ENCODE peak calls at places on chromosomes 5 and 9, in eight cellular contexts. One of them, this sample, is unnamed.

GRCh38 chr9:135715056-135715595 is 13.1 kb downstream of the KCNT1 start:
- DNase-seq in stimulated activated CD4-positive, alpha-beta T cell treated with anti-CD3 and anti-CD28 coated beads, Interleukin-4, amount 100 ng/mL, for 4 hours: no peak
- DNase-seq in CD4-positive, alpha-beta T cell: no peak
- DNase-seq in sciatic nerve: no peak
- DNase-seq in GM06990: no peak
- DNase-seq in nephron progenitor cell: no peak
- DNase-seq in activated naive CD4-positive, alpha-beta T cell treated with anti-CD3 and anti-CD28 coated beads, Interleukin-2, amount 10 ng/mL, durations not matched to agents 7 days and 5 days: no peak
- DNase-seq in Right ventricle myocardium inferior: no peak
- DNase-seq in this sample: no peak

GRCh38 chr5:2666081-2666480 is 85.4 kb downstream of the IRX2 start:
- DNase-seq in sciatic nerve: no peak
- DNase-seq in activated naive CD4-positive, alpha-beta T cell treated with anti-CD3 and anti-CD28 coated beads, Interleukin-2, amount 10 ng/mL, durations not matched to agents 7 days and 5 days: no peak
- DNase-seq in CD4-positive, alpha-beta T cell: no peak
- DNase-seq in Right ventricle myocardium inferior: no peak
- DNase-seq in GM06990: no peak
- DNase-seq in stimulated activated CD4-positive, alpha-beta T cell treated with anti-CD3 and anti-CD28 coated beads, Interleukin-4, amount 100 ng/mL, for 4 hours: no peak
- DNase-seq in nephron progenitor cell: peak; percentile 56
- DNase-seq in this sample: no peak

GRCh38 chr5:60271517-60271916 is 378.0 kb upstream of the PDE4D start:
- DNase-seq in stimulated activated CD4-positive, alpha-beta T cell treated with anti-CD3 and anti-CD28 coated beads, Interleukin-4, amount 100 ng/mL, for 4 hours: no peak
- DNase-seq in Right ventricle myocardium inferior: no peak
- DNase-seq in CD4-positive, alpha-beta T cell: no peak
- DNase-seq in activated naive CD4-positive, alpha-beta T cell treated with anti-CD3 and anti-CD28 coated beads, Interleukin-2, amount 10 ng/mL, durations not matched to agents 7 days and 5 days: no peak
- DNase-seq in GM06990: no peak
- DNase-seq in nephron progenitor cell: no peak
- DNase-seq in sciatic nerve: no peak
- DNase-seq in this sample: no peak

GRCh38 chr5:149627070-149627469 is 45.8 kb downstream of the ARHGEF37 start:
- DNase-seq in activated naive CD4-positive, alpha-beta T cell treated with anti-CD3 and anti-CD28 coated beads, Interleukin-2, amount 10 ng/mL, durations not matched to agents 7 days and 5 days: no peak
- DNase-seq in GM06990: no peak
- DNase-seq in stimulated activated CD4-positive, alpha-beta T cell treated with anti-CD3 and anti-CD28 coated beads, Interleukin-4, amount 100 ng/mL, for 4 hours: no peak
- DNase-seq in Right ventricle myocardium inferior: no peak
- DNase-seq in sciatic nerve: no peak
- DNase-seq in CD4-positive, alpha-beta T cell: no peak
- DNase-seq in nephron progenitor cell: no peak
- DNase-seq in this sample: no peak

GRCh38 chr9:581673-582497 is 259.6 kb upstream of the DMRT1 start:
- DNase-seq in stimulated activated CD4-positive, alpha-beta T cell treated with anti-CD3 and anti-CD28 coated beads, Interleukin-4, amount 100 ng/mL, for 4 hours: no peak
- DNase-seq in CD4-positive, alpha-beta T cell: no peak
- DNase-seq in GM06990: no peak
- DNase-seq in Right ventricle myocardium inferior: no peak
- DNase-seq in sciatic nerve: no peak
- DNase-seq in nephron progenitor cell: peak; percentile 26
- DNase-seq in activated naive CD4-positive, alpha-beta T cell treated with anti-CD3 and anti-CD28 coated beads, Interleukin-2, amount 10 ng/mL, durations not matched to agents 7 days and 5 days: no peak
- DNase-seq in this sample: peak; percentile 4

GRCh38 chr9:34510032-34510431 is 12.8 kb downstream of the ENHO start:
- DNase-seq in activated naive CD4-positive, alpha-beta T cell treated with anti-CD3 and anti-CD28 coated beads, Interleukin-2, amount 10 ng/mL, durations not matched to agents 7 days and 5 days: no peak
- DNase-seq in stimulated activated CD4-positive, alpha-beta T cell treated with anti-CD3 and anti-CD28 coated beads, Interleukin-4, amount 100 ng/mL, for 4 hours: no peak
- DNase-seq in Right ventricle myocardium inferior: no peak
- DNase-seq in nephron progenitor cell: no peak
- DNase-seq in CD4-positive, alpha-beta T cell: no peak
- DNase-seq in GM06990: no peak
- DNase-seq in sciatic nerve: no peak
- DNase-seq in this sample: no peak

GRCh38 chr9:75200892-75201470 is 112.7 kb downstream of the OSTF1 start:
- DNase-seq in sciatic nerve: no peak
- DNase-seq in activated naive CD4-positive, alpha-beta T cell treated with anti-CD3 and anti-CD28 coated beads, Interleukin-2, amount 10 ng/mL, durations not matched to agents 7 days and 5 days: no peak
- DNase-seq in Right ventricle myocardium inferior: no peak
- DNase-seq in nephron progenitor cell: peak; percentile 34
- DNase-seq in CD4-positive, alpha-beta T cell: no peak
- DNase-seq in stimulated activated CD4-positive, alpha-beta T cell treated with anti-CD3 and anti-CD28 coated beads, Interleukin-4, amount 100 ng/mL, for 4 hours: no peak
- DNase-seq in GM06990: no peak
- DNase-seq in this sample: peak; percentile 76

GRCh38 chr5:164518741-164519080 is 1013.3 kb downstream of the MAT2B start:
- DNase-seq in CD4-positive, alpha-beta T cell: no peak
- DNase-seq in stimulated activated CD4-positive, alpha-beta T cell treated with anti-CD3 and anti-CD28 coated beads, Interleukin-4, amount 100 ng/mL, for 4 hours: no peak
- DNase-seq in Right ventricle myocardium inferior: no peak
- DNase-seq in activated naive CD4-positive, alpha-beta T cell treated with anti-CD3 and anti-CD28 coated beads, Interleukin-2, amount 10 ng/mL, durations not matched to agents 7 days and 5 days: no peak
- DNase-seq in GM06990: no peak
- DNase-seq in sciatic nerve: no peak
- DNase-seq in nephron progenitor cell: no peak
- DNase-seq in this sample: no peak

GRCh38 chr9:4489919-4490704 is at the start of gene SLC1A1:
- DNase-seq in GM06990: peak; percentile 78
- DNase-seq in stimulated activated CD4-positive, alpha-beta T cell treated with anti-CD3 and anti-CD28 coated beads, Interleukin-4, amount 100 ng/mL, for 4 hours: no peak
- DNase-seq in CD4-positive, alpha-beta T cell: no peak
- DNase-seq in nephron progenitor cell: peak; percentile 69
- DNase-seq in activated naive CD4-positive, alpha-beta T cell treated with anti-CD3 and anti-CD28 coated beads, Interleukin-2, amount 10 ng/mL, durations not matched to agents 7 days and 5 days: peak; percentile 34
- DNase-seq in sciatic nerve: peak; percentile 70
- DNase-seq in Right ventricle myocardium inferior: peak; percentile 78
- DNase-seq in this sample: peak; percentile 60

GRCh38 chr9:30522486-30522885 is 1862.0 kb upstream of the ACO1 start:
- DNase-seq in nephron progenitor cell: no peak
- DNase-seq in stimulated activated CD4-positive, alpha-beta T cell treated with anti-CD3 and anti-CD28 coated beads, Interleukin-4, amount 100 ng/mL, for 4 hours: no peak
- DNase-seq in GM06990: no peak
- DNase-seq in activated naive CD4-positive, alpha-beta T cell treated with anti-CD3 and anti-CD28 coated beads, Interleukin-2, amount 10 ng/mL, durations not matched to agents 7 days and 5 days: no peak
- DNase-seq in sciatic nerve: no peak
- DNase-seq in CD4-positive, alpha-beta T cell: no peak
- DNase-seq in Right ventricle myocardium inferior: no peak
- DNase-seq in this sample: no peak

GRCh38 chr5:123007292-123007691 is 29.2 kb downstream of the PPIC start:
- DNase-seq in GM06990: no peak
- DNase-seq in stimulated activated CD4-positive, alpha-beta T cell treated with anti-CD3 and anti-CD28 coated beads, Interleukin-4, amount 100 ng/mL, for 4 hours: no peak
- DNase-seq in nephron progenitor cell: peak; percentile 4
- DNase-seq in Right ventricle myocardium inferior: no peak
- DNase-seq in CD4-positive, alpha-beta T cell: no peak
- DNase-seq in activated naive CD4-positive, alpha-beta T cell treated with anti-CD3 and anti-CD28 coated beads, Interleukin-2, amount 10 ng/mL, durations not matched to agents 7 days and 5 days: no peak
- DNase-seq in sciatic nerve: no peak
- DNase-seq in this sample: no peak

GRCh38 chr5:122137702-122138101 is 8.4 kb downstream of the ZNF474 start:
- DNase-seq in stimulated activated CD4-positive, alpha-beta T cell treated with anti-CD3 and anti-CD28 coated beads, Interleukin-4, amount 100 ng/mL, for 4 hours: no peak
- DNase-seq in GM06990: no peak
- DNase-seq in sciatic nerve: no peak
- DNase-seq in activated naive CD4-positive, alpha-beta T cell treated with anti-CD3 and anti-CD28 coated beads, Interleukin-2, amount 10 ng/mL, durations not matched to agents 7 days and 5 days: peak; percentile 38
- DNase-seq in Right ventricle myocardium inferior: no peak
- DNase-seq in CD4-positive, alpha-beta T cell: no peak
- DNase-seq in nephron progenitor cell: no peak
- DNase-seq in this sample: no peak

GRCh38 chr5:153960269-153961215 is 78.2 kb downstream of the FAM114A2 start:
- DNase-seq in stimulated activated CD4-positive, alpha-beta T cell treated with anti-CD3 and anti-CD28 coated beads, Interleukin-4, amount 100 ng/mL, for 4 hours: no peak
- DNase-seq in GM06990: no peak
- DNase-seq in Right ventricle myocardium inferior: no peak
- DNase-seq in nephron progenitor cell: peak; percentile 26
- DNase-seq in activated naive CD4-positive, alpha-beta T cell treated with anti-CD3 and anti-CD28 coated beads, Interleukin-2, amount 10 ng/mL, durations not matched to agents 7 days and 5 days: no peak
- DNase-seq in sciatic nerve: no peak
- DNase-seq in CD4-positive, alpha-beta T cell: no peak
- DNase-seq in this sample: no peak

GRCh38 chr9:14027114-14027812 is 286.7 kb downstream of the NFIB start:
- DNase-seq in stimulated activated CD4-positive, alpha-beta T cell treated with anti-CD3 and anti-CD28 coated beads, Interleukin-4, amount 100 ng/mL, for 4 hours: no peak
- DNase-seq in CD4-positive, alpha-beta T cell: no peak
- DNase-seq in nephron progenitor cell: no peak
- DNase-seq in activated naive CD4-positive, alpha-beta T cell treated with anti-CD3 and anti-CD28 coated beads, Interleukin-2, amount 10 ng/mL, durations not matched to agents 7 days and 5 days: no peak
- DNase-seq in GM06990: no peak
- DNase-seq in sciatic nerve: no peak
- DNase-seq in Right ventricle myocardium inferior: no peak
- DNase-seq in this sample: peak; percentile 38

GRCh38 chr5:90475436-90475980 is 844 bp downstream of the POLR3G start:
- DNase-seq in Right ventricle myocardium inferior: no peak
- DNase-seq in activated naive CD4-positive, alpha-beta T cell treated with anti-CD3 and anti-CD28 coated beads, Interleukin-2, amount 10 ng/mL, durations not matched to agents 7 days and 5 days: no peak
- DNase-seq in sciatic nerve: no peak
- DNase-seq in stimulated activated CD4-positive, alpha-beta T cell treated with anti-CD3 and anti-CD28 coated beads, Interleukin-4, amount 100 ng/mL, for 4 hours: no peak
- DNase-seq in CD4-positive, alpha-beta T cell: no peak
- DNase-seq in GM06990: no peak
- DNase-seq in nephron progenitor cell: peak; percentile 15
- DNase-seq in this sample: no peak

This sample was measured in choroid plexus epithelial cell.